ENCODE peak calls at places on chromosomes 4 and X, in ten cellular contexts. A is activated CD4-positive, CD25-positive, alpha-beta regulatory T cell; U is NCI-H1417 treated with DMSO at 0.1 percent for 48 hours; B is GM06990; R is cardiac muscle cell; T is type B pancreatic cell; P is RPMI8226; W is stimulated activated CD8-positive, alpha-beta memory T cell treated with anti-CD3 and anti-CD28 coated beads, Interleukin-7, amount 100 ng/mL, for 1 hour; H is NCI-H2029; C is HEK293T. X is an unnamed sample.

GRCh38 chr4:11098461-11098860 is 330.2 kb downstream of the HS3ST1 start:
- DNase-seq in W (no peak), P (no peak), R (no peak), H (no peak), B (no peak), A (no peak), U (no peak), C (no peak), T (no peak), X (no peak)

GRCh38 chr4:7780751-7781348 is 158.8 kb downstream of the AFAP1 start:
- DNase-seq in A (no peak), P (no peak), U (no peak), B (no peak), R (no peak), T (no peak), H (no peak), W (no peak), C (no peak), X (no peak)

GRCh38 chr4:73344106-73344505 is 60.0 kb upstream of the ALB start:
- DNase-seq in T (no peak), H (no peak), U (no peak), C (no peak), P (no peak), B (no peak), W (no peak), A (no peak), R (no peak), X (no peak)

GRCh38 chr4:82543131-82543530 is 18.7 kb downstream of the TMEM150C start:
- DNase-seq in B (no peak), T (no peak), U (no peak), W (no peak), R (no peak), C (no peak), A (no peak), P (no peak), H (no peak), X (no peak)

GRCh38 chr4:169120624-169121023 is 110.6 kb upstream of the CBR4 start:
- DNase-seq in W (no peak), A (no peak), T (no peak), U (no peak), B (no peak), C (no peak), R (no peak), H (no peak), P (no peak), X (no peak)

GRCh38 chr4:10761903-10762302 is 77.3 kb upstream of the CLNK start:
- DNase-seq in A (no peak), B (no peak), H (no peak), T (no peak), W (no peak), U (no peak), C (no peak), P (no peak), R (no peak), X (no peak)

GRCh38 chr4:115453416-115453815 is 340.0 kb upstream of the NDST4 start:
- DNase-seq in C (no peak), A (no peak), R (no peak), U (no peak), W (no peak), B (no peak), H (no peak), T (no peak), P (no peak), X (no peak)

GRCh38 chrX:68252664-68253063 is 180.6 kb downstream of the OPHN1 start:
- DNase-seq in C (no peak), U (no peak), P (no peak), R (no peak), B (no peak), H (no peak), A (no peak), T (no peak), W (no peak), X (no peak)

GRCh38 chr4:154622598-154622997 is 10.1 kb upstream of the FGG start:
- DNase-seq in W (no peak), H (no peak), C (peak; percentile 54), A (no peak), U (no peak), B (no peak), P (peak; percentile 55), T (no peak), R (peak; percentile 67), X (no peak)

GRCh38 chrX:43562372-43562771 is 93.7 kb upstream of the MAOA start:
- DNase-seq in H (no peak), W (no peak), T (no peak), U (no peak), B (no peak), C (no peak), P (no peak), R (no peak), A (no peak), X (no peak)

GRCh38 chrX:115393271-115393670 is 103.8 kb downstream of the LUZP4 start:
- DNase-seq in A (no peak), W (no peak), P (no peak), H (no peak), U (no peak), B (no peak), T (no peak), R (peak; percentile 35), C (no peak), X (no peak)

GRCh38 chr4:80125252-80126177 is 52.5 kb upstream of the ANTXR2 start:
- DNase-seq in T (no peak), R (peak; percentile 32), P (peak; percentile 8), W (no peak), U (no peak), A (no peak), C (peak; percentile 20), B (no peak), H (no peak), X (no peak)

GRCh38 chr4:74874785-74875367 is 58.0 kb upstream of the PARM1 start:
- DNase-seq in U (no peak), B (peak; percentile 24), A (no peak), T (no peak), P (peak; percentile 77), W (no peak), R (peak; percentile 83), H (peak; percentile 67), C (peak; percentile 63), X (peak; percentile 63)

GRCh38 chr4:94877973-94878372 is 120.2 kb downstream of the BMPR1B start:
- DNase-seq in C (no peak), H (no peak), B (no peak), P (no peak), A (no peak), W (no peak), U (no peak), R (no peak), T (no peak), X (no peak)

GRCh38 chr4:4247711-4248035 is 350 bp downstream of the TMEM128 start:
- DNase-seq in T (no peak), B (no peak), C (no peak), R (no peak), A (no peak), H (no peak), P (no peak), U (peak; percentile 16), W (no peak), X (no peak)

GRCh38 chr4:104897297-104897645 is 249.4 kb upstream of the TET2 start:
- DNase-seq in C (no peak), H (no peak), B (no peak), T (no peak), U (no peak), R (no peak), A (no peak), P (no peak), W (no peak), X (no peak)

GRCh38 chr4:853416-853781 is 27.5 kb upstream of the CPLX1 start:
- DNase-seq in C (no peak), R (no peak), H (no peak), P (no peak), W (no peak), T (no peak), A (no peak), B (no peak), U (no peak), X (no peak)

GRCh38 chr4:138248058-138248457 is 5.9 kb upstream of the SLC7A11 start:
- DNase-seq in U (no peak), C (no peak), A (no peak), R (no peak), H (no peak), W (no peak), P (no peak), T (no peak), B (no peak), X (no peak)

GRCh38 chr4:7960017-7960789 is 20.5 kb upstream of the AFAP1 start:
- DNase-seq in R (no peak), H (no peak), W (no peak), T (no peak), P (no peak), B (no peak), C (no peak), A (no peak), U (no peak), X (no peak)

GRCh38 chr4:70768301-70768948 is 46.7 kb downstream of the RUFY3 start:
- DNase-seq in T (no peak), B (no peak), H (no peak), C (no peak), P (no peak), U (no peak), A (no peak), R (no peak), W (no peak), X (no peak)

GRCh38 chr4:147201016-147201415 is 255.4 kb upstream of the TTC29 start:
- DNase-seq in T (no peak), B (no peak), H (no peak), U (no peak), A (no peak), C (no peak), R (no peak), W (no peak), P (no peak), X (no peak)

GRCh38 chr4:36676139-36677050 is 395.0 kb downstream of the DTHD1 start:
- DNase-seq in C (no peak), U (no peak), T (no peak), R (no peak), H (no peak), P (no peak), W (no peak), B (no peak), A (no peak), X (no peak)

GRCh38 chrX:10352536-10352935 is 195.8 kb downstream of the CLCN4 start:
- DNase-seq in A (no peak), H (no peak), P (no peak), R (no peak), T (no peak), C (no peak), B (no peak), W (no peak), U (no peak), X (no peak)

GRCh38 chr4:186820371-186820990 is 96.8 kb upstream of the FAT1 start:
- DNase-seq in R (peak; percentile 49), U (no peak), A (no peak), C (no peak), T (no peak), B (no peak), W (no peak), H (no peak), P (no peak), X (peak; percentile 34)

GRCh38 chr4:150369434-150370141 is 212.4 kb upstream of the MAB21L2 start:
- DNase-seq in B (no peak), H (no peak), P (no peak), A (no peak), T (no peak), W (no peak), R (no peak), U (no peak), C (no peak), X (no peak)

X was measured in testis.